ENCODE peak calls at places on chromosomes 5 and 9, in five cellular contexts. One of them, this sample, is unnamed.

GRCh38 chr5:163661358-163661757 is 155.9 kb downstream of the MAT2B start:
- DNase-seq in choroid plexus epithelial cell: peak
- DNase-seq in progenitor cell of endocrine pancreas: no peak
- DNase-seq in cardiac fibroblast: no peak
- DNase-seq in pancreas: no peak
- DNase-seq in this sample: no peak

GRCh38 chr9:114688388-114688787 is 6.4 kb upstream of the TEX48 start:
- DNase-seq in choroid plexus epithelial cell: no peak
- DNase-seq in progenitor cell of endocrine pancreas: no peak
- DNase-seq in cardiac fibroblast: no peak
- DNase-seq in pancreas: no peak
- DNase-seq in this sample: no peak

GRCh38 chr5:113265190-113265589 is 169.6 kb downstream of the TSSK1B start:
- DNase-seq in cardiac fibroblast: no peak
- DNase-seq in choroid plexus epithelial cell: no peak
- DNase-seq in progenitor cell of endocrine pancreas: no peak
- DNase-seq in pancreas: no peak
- DNase-seq in this sample: no peak

GRCh38 chr5:78896128-78896527 is 89.0 kb downstream of the ARSB start:
- DNase-seq in pancreas: no peak
- DNase-seq in cardiac fibroblast: peak
- DNase-seq in choroid plexus epithelial cell: peak
- DNase-seq in progenitor cell of endocrine pancreas: no peak
- DNase-seq in this sample: no peak

GRCh38 chr5:138831703-138832102 is 43.4 kb downstream of the LRRTM2 start:
- DNase-seq in cardiac fibroblast: peak
- DNase-seq in choroid plexus epithelial cell: peak
- DNase-seq in progenitor cell of endocrine pancreas: no peak
- DNase-seq in pancreas: no peak
- DNase-seq in this sample: no peak

GRCh38 chr5:41955432-41956024 is 30.4 kb downstream of the FBXO4 start:
- DNase-seq in cardiac fibroblast: no peak
- DNase-seq in choroid plexus epithelial cell: no peak
- DNase-seq in progenitor cell of endocrine pancreas: no peak
- DNase-seq in pancreas: no peak
- DNase-seq in this sample: no peak

GRCh38 chr5:153756540-153756939 is 266.1 kb downstream of the GRIA1 start:
- DNase-seq in choroid plexus epithelial cell: peak
- DNase-seq in cardiac fibroblast: peak
- DNase-seq in pancreas: no peak
- DNase-seq in progenitor cell of endocrine pancreas: no peak
- DNase-seq in this sample: no peak

GRCh38 chr5:144467795-144468194 is 297.1 kb downstream of the KCTD16 start:
- DNase-seq in cardiac fibroblast: peak
- DNase-seq in progenitor cell of endocrine pancreas: no peak
- DNase-seq in pancreas: peak
- DNase-seq in choroid plexus epithelial cell: peak
- DNase-seq in this sample: peak

GRCh38 chr5:128763324-128763723 is 202.0 kb upstream of the SLC27A6 start:
- DNase-seq in progenitor cell of endocrine pancreas: no peak
- DNase-seq in pancreas: no peak
- DNase-seq in cardiac fibroblast: no peak
- DNase-seq in choroid plexus epithelial cell: no peak
- DNase-seq in this sample: no peak

GRCh38 chr9:79254900-79255651 is 316.7 kb upstream of the TLE4 start:
- DNase-seq in pancreas: no peak
- DNase-seq in progenitor cell of endocrine pancreas: no peak
- DNase-seq in choroid plexus epithelial cell: peak
- DNase-seq in cardiac fibroblast: no peak
- DNase-seq in this sample: no peak

GRCh38 chr5:135246923-135247795 is 151.9 kb downstream of the MACROH2A1 start:
- DNase-seq in progenitor cell of endocrine pancreas: no peak
- DNase-seq in cardiac fibroblast: peak
- DNase-seq in choroid plexus epithelial cell: peak
- DNase-seq in pancreas: no peak
- DNase-seq in this sample: no peak

GRCh38 chr5:179803651-179804598 is 2.7 kb downstream of the MGAT4B start:
- DNase-seq in cardiac fibroblast: peak
- DNase-seq in progenitor cell of endocrine pancreas: no peak
- DNase-seq in pancreas: peak
- DNase-seq in choroid plexus epithelial cell: no peak
- DNase-seq in this sample: no peak

GRCh38 chr9:81083062-81083461 is 606.3 kb downstream of the TLE1 start:
- DNase-seq in cardiac fibroblast: peak
- DNase-seq in progenitor cell of endocrine pancreas: no peak
- DNase-seq in pancreas: no peak
- DNase-seq in choroid plexus epithelial cell: peak
- DNase-seq in this sample: no peak

GRCh38 chr9:113416149-113416726 is 5.7 kb downstream of the C9orf43 start:
- DNase-seq in pancreas: no peak
- DNase-seq in progenitor cell of endocrine pancreas: no peak
- DNase-seq in choroid plexus epithelial cell: no peak
- DNase-seq in cardiac fibroblast: no peak
- DNase-seq in this sample: no peak

GRCh38 chr5:172453206-172453985 is 929 bp downstream of the SH3PXD2B start:
- DNase-seq in pancreas: no peak
- DNase-seq in choroid plexus epithelial cell: peak
- DNase-seq in progenitor cell of endocrine pancreas: peak
- DNase-seq in cardiac fibroblast: peak
- DNase-seq in this sample: peak

GRCh38 chr5:150158170-150158949 is 2.7 kb upstream of the PDGFRB start:
- DNase-seq in cardiac fibroblast: peak
- DNase-seq in choroid plexus epithelial cell: peak
- DNase-seq in progenitor cell of endocrine pancreas: no peak
- DNase-seq in pancreas: no peak
- DNase-seq in this sample: no peak

GRCh38 chr5:73459366-73459765 is 10.8 kb upstream of the FOXD1 start:
- DNase-seq in pancreas: no peak
- DNase-seq in cardiac fibroblast: peak
- DNase-seq in progenitor cell of endocrine pancreas: no peak
- DNase-seq in choroid plexus epithelial cell: peak
- DNase-seq in this sample: no peak

GRCh38 chr9:114662081-114662989 is 4.7 kb upstream of the TEX53 start:
- DNase-seq in progenitor cell of endocrine pancreas: peak
- DNase-seq in choroid plexus epithelial cell: peak
- DNase-seq in pancreas: peak
- DNase-seq in cardiac fibroblast: peak
- DNase-seq in this sample: peak

GRCh38 chr9:110517483-110517882 is 62.1 kb downstream of the SVEP1 start:
- DNase-seq in progenitor cell of endocrine pancreas: no peak
- DNase-seq in cardiac fibroblast: no peak
- DNase-seq in choroid plexus epithelial cell: no peak
- DNase-seq in pancreas: no peak
- DNase-seq in this sample: no peak

GRCh38 chr5:144812770-144813169 is 642.1 kb downstream of the KCTD16 start:
- DNase-seq in pancreas: peak
- DNase-seq in choroid plexus epithelial cell: peak
- DNase-seq in cardiac fibroblast: peak
- DNase-seq in progenitor cell of endocrine pancreas: no peak
- DNase-seq in this sample: no peak

GRCh38 chr5:107247427-107247826 is 423.3 kb downstream of the EFNA5 start:
- DNase-seq in cardiac fibroblast: peak
- DNase-seq in pancreas: no peak
- DNase-seq in progenitor cell of endocrine pancreas: no peak
- DNase-seq in choroid plexus epithelial cell: peak
- DNase-seq in this sample: no peak

GRCh38 chr5:113123563-113123962 is 147.0 kb downstream of the DCP2 start:
- DNase-seq in choroid plexus epithelial cell: peak
- DNase-seq in cardiac fibroblast: peak
- DNase-seq in progenitor cell of endocrine pancreas: no peak
- DNase-seq in pancreas: no peak
- DNase-seq in this sample: no peak

GRCh38 chr5:116553366-116553765 is 21.3 kb downstream of the SEMA6A start:
- DNase-seq in choroid plexus epithelial cell: no peak
- DNase-seq in cardiac fibroblast: no peak
- DNase-seq in pancreas: no peak
- DNase-seq in progenitor cell of endocrine pancreas: no peak
- DNase-seq in this sample: no peak

GRCh38 chr5:50969207-50970145 is 303.0 kb downstream of the PARP8 start:
- DNase-seq in progenitor cell of endocrine pancreas: no peak
- DNase-seq in cardiac fibroblast: no peak
- DNase-seq in pancreas: no peak
- DNase-seq in choroid plexus epithelial cell: no peak
- DNase-seq in this sample: peak

GRCh38 chr9:92759990-92760893 is 4.4 kb downstream of the BICD2 start:
- DNase-seq in progenitor cell of endocrine pancreas: no peak
- DNase-seq in cardiac fibroblast: no peak
- DNase-seq in choroid plexus epithelial cell: no peak
- DNase-seq in pancreas: no peak
- DNase-seq in this sample: no peak

GRCh38 chr5:78523314-78524193 is 125.0 kb downstream of the LHFPL2 start:
- DNase-seq in progenitor cell of endocrine pancreas: no peak
- DNase-seq in pancreas: no peak
- DNase-seq in cardiac fibroblast: peak
- DNase-seq in choroid plexus epithelial cell: peak
- DNase-seq in this sample: no peak

GRCh38 chr5:143782588-143783386 is 29.2 kb upstream of the HMHB1 start:
- DNase-seq in cardiac fibroblast: no peak
- DNase-seq in pancreas: no peak
- DNase-seq in choroid plexus epithelial cell: no peak
- DNase-seq in progenitor cell of endocrine pancreas: no peak
- DNase-seq in this sample: no peak

GRCh38 chr9:80305136-80305535 is 733.4 kb downstream of the TLE4 start:
- DNase-seq in progenitor cell of endocrine pancreas: no peak
- DNase-seq in choroid plexus epithelial cell: peak
- DNase-seq in pancreas: no peak
- DNase-seq in cardiac fibroblast: no peak
- DNase-seq in this sample: no peak

GRCh38 chr5:159096555-159097460 is 2.9 kb downstream of the EBF1 start:
- DNase-seq in progenitor cell of endocrine pancreas: no peak
- DNase-seq in cardiac fibroblast: peak
- DNase-seq in choroid plexus epithelial cell: no peak
- DNase-seq in pancreas: no peak
- DNase-seq in this sample: no peak

GRCh38 chr9:125850763-125851162 is 103.6 kb downstream of the PBX3 start:
- DNase-seq in progenitor cell of endocrine pancreas: no peak
- DNase-seq in choroid plexus epithelial cell: peak
- DNase-seq in cardiac fibroblast: no peak
- DNase-seq in pancreas: no peak
- DNase-seq in this sample: no peak

GRCh38 chr9:112884086-112884485 is 6.6 kb downstream of the SLC46A2 start:
- DNase-seq in cardiac fibroblast: no peak
- DNase-seq in choroid plexus epithelial cell: peak
- DNase-seq in progenitor cell of endocrine pancreas: no peak
- DNase-seq in pancreas: no peak
- DNase-seq in this sample: no peak

GRCh38 chr5:112119527-112119926 is 299.6 kb downstream of the EPB41L4A start:
- DNase-seq in cardiac fibroblast: no peak
- DNase-seq in choroid plexus epithelial cell: no peak
- DNase-seq in pancreas: no peak
- DNase-seq in progenitor cell of endocrine pancreas: no peak
- DNase-seq in this sample: no peak

GRCh38 chr5:10617103-10617502 is 53.2 kb downstream of the ANKRD33B start:
- DNase-seq in choroid plexus epithelial cell: no peak
- DNase-seq in cardiac fibroblast: no peak
- DNase-seq in progenitor cell of endocrine pancreas: no peak
- DNase-seq in pancreas: no peak
- DNase-seq in this sample: no peak

GRCh38 chr5:55220433-55221185 is 6.5 kb downstream of the MCIDAS start:
- DNase-seq in cardiac fibroblast: no peak
- DNase-seq in choroid plexus epithelial cell: no peak
- DNase-seq in progenitor cell of endocrine pancreas: no peak
- DNase-seq in pancreas: no peak
- DNase-seq in this sample: peak

GRCh38 chr5:123943136-123943535 is 431.2 kb downstream of the CSNK1G3 start:
- DNase-seq in progenitor cell of endocrine pancreas: no peak
- DNase-seq in choroid plexus epithelial cell: no peak
- DNase-seq in cardiac fibroblast: no peak
- DNase-seq in pancreas: no peak
- DNase-seq in this sample: no peak

GRCh38 chr5:123936548-123936947 is 424.6 kb downstream of the CSNK1G3 start:
- DNase-seq in pancreas: no peak
- DNase-seq in cardiac fibroblast: no peak
- DNase-seq in progenitor cell of endocrine pancreas: no peak
- DNase-seq in choroid plexus epithelial cell: no peak
- DNase-seq in this sample: no peak

GRCh38 chr5:123937230-123937629 is 425.3 kb downstream of the CSNK1G3 start:
- DNase-seq in progenitor cell of endocrine pancreas: no peak
- DNase-seq in cardiac fibroblast: peak
- DNase-seq in pancreas: peak
- DNase-seq in choroid plexus epithelial cell: peak
- DNase-seq in this sample: no peak
- TF ChIP-seq CTCF in progenitor cell of endocrine pancreas: peak
- TF ChIP-seq CTCF in cardiac fibroblast: peak
- TF ChIP-seq CTCF in pancreas: peak
- TF ChIP-seq CTCF in choroid plexus epithelial cell: peak
- TF ChIP-seq CTCF in this sample: peak

GRCh38 chr9:73916016-73916673 is 581.0 kb upstream of the RORB start:
- DNase-seq in cardiac fibroblast: no peak
- DNase-seq in choroid plexus epithelial cell: peak
- DNase-seq in pancreas: no peak
- DNase-seq in progenitor cell of endocrine pancreas: no peak
- DNase-seq in this sample: no peak
- TF ChIP-seq CTCF in cardiac fibroblast: no peak
- TF ChIP-seq CTCF in choroid plexus epithelial cell: peak
- TF ChIP-seq CTCF in pancreas: no peak
- TF ChIP-seq CTCF in progenitor cell of endocrine pancreas: peak
- TF ChIP-seq CTCF in this sample: peak

GRCh38 chr5:141849371-141850182 is 28.6 kb downstream of the PCDH1 start:
- DNase-seq in progenitor cell of endocrine pancreas: peak
- DNase-seq in pancreas: peak
- DNase-seq in choroid plexus epithelial cell: peak
- DNase-seq in cardiac fibroblast: peak
- DNase-seq in this sample: peak
- TF ChIP-seq CTCF in progenitor cell of endocrine pancreas: peak
- TF ChIP-seq CTCF in pancreas: no peak
- TF ChIP-seq CTCF in choroid plexus epithelial cell: no peak
- TF ChIP-seq CTCF in cardiac fibroblast: no peak
- TF ChIP-seq CTCF in this sample: peak

DNA sequence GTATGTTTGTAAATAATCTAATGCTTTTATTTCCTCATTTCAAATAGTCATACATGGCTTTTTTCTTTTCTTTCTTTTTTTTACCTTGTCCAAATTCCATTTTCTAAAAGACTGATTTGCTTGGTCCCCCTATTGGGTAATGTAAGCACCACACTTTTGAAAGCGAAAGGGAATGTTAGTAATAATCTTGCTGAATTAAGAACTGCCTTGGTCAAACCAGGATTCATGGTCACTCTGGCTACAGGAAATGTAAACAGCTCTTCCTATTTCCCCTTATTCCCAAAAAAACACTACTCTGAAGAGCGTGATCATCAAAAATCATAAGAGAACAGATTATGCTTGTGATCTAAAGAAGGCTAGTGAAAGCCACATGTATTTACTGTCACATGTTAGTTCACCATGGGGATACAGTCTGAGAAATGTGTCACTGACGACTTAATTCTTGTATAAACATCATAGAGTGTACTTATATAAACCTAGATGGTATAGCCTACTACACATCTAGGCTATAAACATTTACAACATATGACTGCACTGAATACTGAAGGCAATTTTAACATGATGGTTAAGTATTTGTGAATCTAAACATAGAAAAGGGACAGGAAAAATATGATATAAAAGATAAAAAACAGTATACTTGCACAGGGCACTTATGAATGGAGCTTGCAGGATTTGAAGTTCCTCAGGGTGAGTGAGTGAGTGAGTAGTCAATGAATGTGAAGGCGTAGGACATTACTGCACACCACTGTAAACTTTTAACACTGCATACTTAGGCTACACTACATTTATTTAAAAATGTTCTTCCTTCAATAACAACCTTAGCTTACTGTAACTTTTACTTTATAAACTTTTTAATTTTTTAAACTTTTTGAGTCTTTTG is 75.3 kb downstream of the HMGCR start:
- DNase-seq in progenitor cell of endocrine pancreas: no peak
- DNase-seq in pancreas: no peak
- DNase-seq in cardiac fibroblast: peak
- DNase-seq in choroid plexus epithelial cell: peak
- DNase-seq in this sample: no peak
- TF ChIP-seq CTCF in progenitor cell of endocrine pancreas: peak
- TF ChIP-seq CTCF in pancreas: no peak
- TF ChIP-seq CTCF in cardiac fibroblast: peak
- TF ChIP-seq CTCF in choroid plexus epithelial cell: peak
- TF ChIP-seq CTCF in this sample: peak

This sample was measured in neural crest cell.